ENCODE peak calls at places on chromosomes 16 and 17, in seven cellular contexts. G is ovary, I is HFF-Myc, A is HL-60, Y is AG09309, O is aorta, W is coronary artery. R is an unnamed sample.

GRCh38 chr16:72989203-72989991 is 58.5 kb downstream of the ZFHX3 start:
- DNase-seq in G (no peak), I (peak; percentile 86), A (no peak), Y (peak; percentile 76), O (no peak), W (no peak), R (peak; percentile 73)

GRCh38 chr16:53429221-53429943 is 4.9 kb upstream of the RBL2 start:
- DNase-seq in G (no peak), I (no peak), A (peak; percentile 30), Y (peak; percentile 37), O (no peak), W (no peak), R (no peak)

GRCh38 chr16:13306153-13306552 is 404.8 kb downstream of the SHISA9 start:
- DNase-seq in G (no peak), I (no peak), A (no peak), Y (no peak), O (no peak), W (no peak), R (no peak)

GRCh38 chr17:76550712-76551615 is 11.1 kb downstream of the PRCD start:
- DNase-seq in G (no peak), I (no peak), A (peak; percentile 76), Y (no peak), O (no peak), W (no peak), R (no peak)

GRCh38 chr16:51359141-51359960 is 208.3 kb upstream of the SALL1 start:
- DNase-seq in G (peak; percentile 22), I (no peak), A (no peak), Y (no peak), O (no peak), W (no peak), R (no peak)

GRCh38 chr17:71118039-71118438 is 948.7 kb downstream of the KCNJ2 start:
- DNase-seq in G (no peak), I (no peak), A (no peak), Y (no peak), O (no peak), W (no peak), R (no peak)

GRCh38 chr16:799111-799947 is 1.2 kb downstream of the GNG13 start:
- DNase-seq in G (no peak), I (no peak), A (no peak), Y (no peak), O (no peak), W (no peak), R (no peak)

GRCh38 chr16:11586856-11587642 is at the start of gene LITAF:
- DNase-seq in G (peak; percentile 74), I (no peak), A (peak; percentile 36), Y (no peak), O (peak; percentile 92), W (peak; percentile 85), R (no peak)

GRCh38 chr17:72030067-72030899 is 90.5 kb upstream of the SOX9 start:
- DNase-seq in G (no peak), I (peak; percentile 15), A (no peak), Y (no peak), O (no peak), W (no peak), R (no peak)

GRCh38 chr17:59003860-59004259 is 102.8 kb downstream of the TRIM37 start:
- DNase-seq in G (no peak), I (no peak), A (no peak), Y (no peak), O (no peak), W (no peak), R (no peak)

GRCh38 chr17:58172369-58173071 is 5.7 kb downstream of the OR4D2 start:
- DNase-seq in G (no peak), I (no peak), A (peak; percentile 41), Y (no peak), O (no peak), W (no peak), R (no peak)

GRCh38 chr16:55000595-55000994 is 69.9 kb downstream of the IRX5 start:
- DNase-seq in G (no peak), I (no peak), A (no peak), Y (peak; percentile 35), O (no peak), W (no peak), R (no peak)

GRCh38 chr16:50602531-50603205 is 54.5 kb downstream of the NKD1 start:
- DNase-seq in G (no peak), I (no peak), A (no peak), Y (no peak), O (peak; percentile 55), W (no peak), R (no peak)

GRCh38 chr17:2335726-2336214 is 487 bp downstream of the TSR1 start:
- DNase-seq in G (no peak), I (no peak), A (peak; percentile 1), Y (no peak), O (no peak), W (no peak), R (no peak)

GRCh38 chr17:36611345-36612072 is 10.1 kb downstream of the MRM1 start:
- DNase-seq in G (no peak), I (no peak), A (no peak), Y (peak; percentile 62), O (no peak), W (no peak), R (no peak)
- H3K4me3 ChIP-seq in G (no peak overlapping the region), I (no peak overlapping the region), A (no peak overlapping the region), Y (no peak overlapping the region), O (no peak overlapping the region), W (no peak overlapping the region), R (no peak overlapping the region)

GRCh38 chr17:40448639-40449261 is 5.5 kb downstream of the IGFBP4 start:
- DNase-seq in G (peak; percentile 34), I (no peak), A (no peak), Y (no peak), O (no peak), W (no peak), R (no peak)

GRCh38 chr17:40448213-40448638 is 5.0 kb downstream of the IGFBP4 start:
- DNase-seq in G (peak; percentile 62), I (no peak), A (peak; percentile 75), Y (no peak), O (no peak), W (no peak), R (no peak)

GRCh38 chr17:40443988-40444899 is 994 bp downstream of the IGFBP4 start:
- DNase-seq in G (peak; percentile 65), I (no peak), A (no peak), Y (no peak), O (no peak), W (no peak), R (no peak)

GRCh38 chr17:40445769-40446468 is 2.7 kb downstream of the IGFBP4 start:
- DNase-seq in G (no peak), I (no peak), A (no peak), Y (no peak), O (no peak), W (no peak), R (no peak)

DNA sequence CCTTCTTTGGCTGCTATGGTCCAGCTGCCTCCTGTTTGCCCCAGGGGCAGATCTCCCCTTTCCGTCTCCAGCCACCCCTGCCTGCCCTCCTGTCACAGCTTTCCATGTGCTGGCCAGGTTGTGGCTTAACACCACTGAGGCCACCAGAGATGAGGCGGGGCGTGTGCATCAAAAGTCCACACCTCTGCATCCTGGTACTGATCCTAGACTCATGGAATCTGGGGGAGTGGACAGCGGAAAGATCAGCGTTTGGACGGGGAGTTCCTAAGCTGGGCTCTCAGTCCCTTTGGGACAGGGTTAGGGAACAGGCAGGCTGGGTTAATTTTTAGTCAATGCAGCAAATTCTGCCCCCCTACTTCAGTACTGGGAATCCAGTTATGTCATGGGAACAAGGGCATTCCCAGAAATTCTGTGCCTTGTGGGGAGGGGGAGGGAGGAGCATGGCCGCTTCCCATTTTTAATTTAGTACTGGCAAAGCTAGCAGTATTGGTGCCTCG is 3.9 kb downstream of the IGFBP4 start:
- DNase-seq in G (peak; percentile 67), I (no peak), A (no peak), Y (no peak), O (no peak), W (no peak), R (no peak)
- H3K4me3 ChIP-seq in G (peak overlapping the region; percentile 74), I (peak overlapping the region; percentile 86), A (no peak overlapping the region), Y (peak overlapping the region; percentile 37), O (no peak overlapping the region), W (peak overlapping the region; percentile 64), R (peak overlapping the region; percentile 95)

DNA sequence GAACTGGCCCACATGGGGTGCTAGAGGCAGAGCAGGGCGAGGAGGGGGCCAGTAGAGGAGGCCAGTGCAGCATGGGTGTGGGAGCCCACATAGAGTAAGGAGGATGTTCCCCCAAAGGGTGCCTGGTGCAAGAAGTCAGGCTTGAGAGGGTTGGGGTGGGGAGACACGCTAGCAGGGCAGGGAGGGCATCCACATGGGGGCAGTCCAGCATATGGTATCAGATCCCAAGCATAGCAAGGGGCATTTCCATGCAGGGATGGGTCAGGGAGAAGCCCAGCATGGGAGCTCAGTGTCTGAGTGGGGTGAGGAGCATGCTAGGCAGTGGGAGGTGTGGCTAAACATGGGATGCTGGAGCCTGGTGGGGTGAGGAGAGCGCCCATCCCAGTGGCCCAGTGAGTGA is 213.7 kb downstream of the COPRS start:
- DNase-seq in G (no peak), I (no peak), A (no peak), Y (no peak), O (no peak), W (no peak), R (no peak)
- H3K4me3 ChIP-seq in G (no peak overlapping the region), I (no peak overlapping the region), A (no peak overlapping the region), Y (no peak overlapping the region), O (no peak overlapping the region), W (no peak overlapping the region), R (no peak overlapping the region)

GRCh38 chr17:37067555-37068111 is 118.9 kb downstream of the AATF start:
- DNase-seq in G (peak; percentile 60), I (peak; percentile 42), A (no peak), Y (peak; percentile 20), O (no peak), W (no peak), R (peak; percentile 26)

GRCh38 chr17:37066322-37066905 is 117.7 kb downstream of the AATF start:
- DNase-seq in G (no peak), I (no peak), A (no peak), Y (no peak), O (no peak), W (no peak), R (no peak)

GRCh38 chr17:37064166-37064565 is 115.4 kb downstream of the AATF start:
- DNase-seq in G (no peak), I (no peak), A (no peak), Y (no peak), O (no peak), W (no peak), R (no peak)

GRCh38 chr17:37064956-37065355 is 116.2 kb downstream of the AATF start:
- DNase-seq in G (no peak), I (no peak), A (no peak), Y (no peak), O (no peak), W (no peak), R (no peak)

DNA sequence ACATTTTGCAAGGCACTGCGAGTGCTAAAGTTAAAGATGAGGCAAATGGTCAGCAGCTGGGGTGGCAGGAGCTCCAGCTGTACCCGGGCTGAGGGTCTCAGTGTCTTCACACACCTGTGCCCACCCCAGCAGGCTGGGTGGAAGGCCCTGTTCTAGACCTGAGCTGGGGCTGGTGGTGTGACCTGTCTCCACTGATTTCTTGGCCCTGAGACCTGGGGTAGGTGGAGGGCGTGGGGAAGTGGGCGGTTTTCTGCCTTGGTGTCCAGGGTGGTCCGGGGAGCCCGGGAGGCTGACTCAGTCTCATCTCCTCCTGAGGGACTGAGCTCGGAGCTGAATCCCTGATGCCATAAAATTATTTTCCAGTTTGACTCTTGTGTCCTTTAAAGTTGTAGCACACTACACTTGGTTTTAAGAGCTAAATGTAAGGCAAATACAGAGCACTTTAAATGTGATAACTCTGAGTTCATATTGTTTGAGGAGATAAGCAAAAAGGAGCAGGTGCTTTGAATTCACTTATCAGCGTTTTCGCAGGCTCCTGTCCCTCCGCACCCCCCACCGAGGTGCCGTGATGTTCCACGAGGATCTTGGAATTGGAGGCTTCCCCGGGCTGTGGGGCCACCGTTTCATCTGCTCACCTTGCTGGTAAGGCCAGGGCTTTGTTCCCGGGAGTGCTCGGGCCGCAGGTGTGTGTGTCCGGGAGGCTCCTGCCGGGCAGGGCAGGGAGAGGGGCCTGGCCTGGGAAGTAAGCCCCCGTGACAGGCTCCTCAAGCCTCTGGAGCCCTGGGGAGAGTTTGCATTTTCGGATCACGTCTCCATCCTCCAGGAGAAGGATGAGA is 117.0 kb downstream of the AATF start:
- DNase-seq in G (no peak), I (no peak), A (no peak), Y (no peak), O (no peak), W (no peak), R (no peak)
- H3K4me3 ChIP-seq in G (no peak overlapping the region), I (no peak overlapping the region), A (no peak overlapping the region), Y (no peak overlapping the region), O (no peak overlapping the region), W (no peak overlapping the region), R (no peak overlapping the region)

R was measured in BJ.